ENCODE peak calls at places on chromosomes 2 and 18, in nine cellular contexts. Q is AG04450; H is pulmonary artery endothelial cell; T is NCI-H1092 treated with DMSO at 0.1 percent for 48 hours; X is A549; P is fibroblast of the conjunctiva; G is cardiac fibroblast; E is RPMI8226; N is stimulated activated CD8-positive, alpha-beta memory T cell treated with anti-CD3 and anti-CD28 coated beads, Interleukin-2, amount 100 ng/mL, for 1 hour. L is an unnamed sample.
A peak's percentile ranks its signal among the peaks of the same experiment; 100 is the strongest.

GRCh38 chr18:48840491-48840877 is 110.3 kb downstream of the SMAD7 start:
- DNase-seq in Q (no peak), H (no peak), T (peak; percentile 5), X (no peak), P (no peak), G (no peak), E (no peak), N (no peak), L (no peak)

GRCh38 chr2:182866461-182867369 is at the start of gene FRZB:
- DNase-seq in Q (peak; percentile 26), H (no peak), T (peak; percentile 24), X (no peak), P (peak; percentile 41), G (peak; percentile 74), E (no peak), N (no peak), L (peak; percentile 69)

GRCh38 chr2:239289545-239289944 is 111.3 kb downstream of the HDAC4 start:
- DNase-seq in Q (no peak), H (no peak), T (no peak), X (no peak), P (no peak), G (no peak), E (no peak), N (no peak), L (no peak)

GRCh38 chr2:191691016-191691725 is 13.2 kb downstream of the NABP1 start:
- DNase-seq in Q (peak; percentile 49), H (peak; percentile 64), T (peak; percentile 46), X (peak; percentile 81), P (peak; percentile 89), G (peak; percentile 90), E (peak; percentile 67), N (no peak), L (peak; percentile 91)

GRCh38 chr18:23274638-23275482 is 139.6 kb downstream of the CABLES1 start:
- DNase-seq in Q (no peak), H (no peak), T (no peak), X (no peak), P (no peak), G (no peak), E (no peak), N (no peak), L (no peak)

GRCh38 chr2:184067502-184067901 is 530.8 kb upstream of the ZNF804A start:
- DNase-seq in Q (no peak), H (no peak), T (no peak), X (no peak), P (no peak), G (no peak), E (no peak), N (no peak), L (no peak)

GRCh38 chr2:143830476-143830875 is 689.4 kb downstream of the ZEB2 start:
- DNase-seq in Q (no peak), H (no peak), T (no peak), X (no peak), P (no peak), G (no peak), E (no peak), N (no peak), L (no peak)

GRCh38 chr2:60347781-60348180 is 205.7 kb downstream of the BCL11A start:
- DNase-seq in Q (no peak), H (no peak), T (no peak), X (no peak), P (no peak), G (no peak), E (no peak), N (no peak), L (no peak)

GRCh38 chr2:49971453-49971852 is 817.1 kb upstream of the FSHR start:
- DNase-seq in Q (no peak), H (no peak), T (no peak), X (no peak), P (no peak), G (no peak), E (no peak), N (no peak), L (no peak)

GRCh38 chr18:47050468-47050867 is 15.0 kb upstream of the ELOA2 start:
- DNase-seq in Q (peak; percentile 8), H (no peak), T (peak; percentile 35), X (peak; percentile 50), P (peak; percentile 28), G (peak; percentile 68), E (peak; percentile 50), N (no peak), L (peak; percentile 51)

GRCh38 chr18:35753306-35753910 is 171.9 kb downstream of the GALNT1 start:
- DNase-seq in Q (no peak), H (no peak), T (no peak), X (no peak), P (no peak), G (no peak), E (no peak), N (no peak), L (no peak)

GRCh38 chr2:26636935-26637334 is 4.2 kb downstream of the CIB4 start:
- DNase-seq in Q (no peak), H (no peak), T (no peak), X (no peak), P (no peak), G (no peak), E (no peak), N (no peak), L (no peak)

GRCh38 chr2:167212054-167212648 is 323.9 kb downstream of the XIRP2 start:
- DNase-seq in Q (no peak), H (no peak), T (peak; percentile 54), X (peak; percentile 36), P (peak; percentile 56), G (peak; percentile 72), E (peak; percentile 57), N (no peak), L (peak; percentile 55)

GRCh38 chr2:19614066-19614465 is 255.6 kb upstream of the OSR1 start:
- DNase-seq in Q (no peak), H (no peak), T (no peak), X (no peak), P (no peak), G (no peak), E (no peak), N (no peak), L (no peak)

GRCh38 chr2:26008851-26009566 is 24.9 kb upstream of the RAB10 start:
- DNase-seq in Q (peak; percentile 30), H (no peak), T (no peak), X (peak; percentile 91), P (peak; percentile 61), G (peak; percentile 95), E (peak; percentile 82), N (no peak), L (peak; percentile 64)

GRCh38 chr18:3367491-3368091 is 82.4 kb upstream of the TGIF1 start:
- DNase-seq in Q (no peak), H (no peak), T (no peak), X (no peak), P (peak; percentile 29), G (peak; percentile 78), E (no peak), N (no peak), L (no peak)

GRCh38 chr2:240129731-240130392 is 6.2 kb downstream of the COPS9 start:
- DNase-seq in Q (no peak), H (no peak), T (no peak), X (no peak), P (no peak), G (no peak), E (no peak), N (no peak), L (no peak)

GRCh38 chr2:233718552-233718951 is at the start of gene UGT1A4:
- DNase-seq in Q (no peak), H (no peak), T (no peak), X (no peak), P (no peak), G (no peak), E (no peak), N (no peak), L (no peak)

GRCh38 chr2:212712991-212713390 is 174.4 kb upstream of the ERBB4 start:
- DNase-seq in Q (no peak), H (no peak), T (no peak), X (no peak), P (no peak), G (no peak), E (no peak), N (no peak), L (no peak)

GRCh38 chr2:65073879-65074565 is 17.8 kb downstream of the CEP68 start:
- DNase-seq in Q (no peak), H (no peak), T (no peak), X (no peak), P (no peak), G (no peak), E (no peak), N (no peak), L (no peak)

GRCh38 chr2:32502941-32503340 is 124.9 kb upstream of the TTC27 start:
- DNase-seq in Q (no peak), H (no peak), T (no peak), X (no peak), P (no peak), G (peak; percentile 55), E (no peak), N (no peak), L (no peak)

GRCh38 chr2:133324150-133324561 is 244.1 kb downstream of the NCKAP5 start:
- DNase-seq in Q (peak; percentile 72), H (no peak), T (no peak), X (peak; percentile 63), P (no peak), G (peak; percentile 26), E (no peak), N (no peak), L (peak; percentile 41)

L was measured in endothelial cell of umbilical vein.